ENCODE peak calls at places on chromosomes 12 and 14, in five cellular contexts. One of them, this sample, is unnamed.

GRCh38 chr12:3107954-3108353 is 30.8 kb downstream of the TSPAN9 start:
- DNase-seq in GM12878: no peak
- DNase-seq in HepG2: no peak
- DNase-seq in K562: no peak
- DNase-seq in SK-N-SH: no peak
- DNase-seq in this sample: no peak

GRCh38 chr12:102669056-102669455 is 188.7 kb upstream of the IGF1 start:
- DNase-seq in K562: no peak
- DNase-seq in GM12878: no peak
- DNase-seq in HepG2: no peak
- DNase-seq in SK-N-SH: no peak
- DNase-seq in this sample: no peak

GRCh38 chr12:115584156-115584555 is 693.3 kb downstream of the MED13L start:
- DNase-seq in GM12878: no peak
- DNase-seq in SK-N-SH: no peak
- DNase-seq in HepG2: no peak
- DNase-seq in K562: no peak
- DNase-seq in this sample: no peak

GRCh38 chr14:50955373-50956043 is 11.2 kb upstream of the PYGL start:
- DNase-seq in SK-N-SH: peak
- DNase-seq in HepG2: peak
- DNase-seq in K562: peak
- DNase-seq in GM12878: no peak
- DNase-seq in this sample: peak

GRCh38 chr12:124477109-124477915 is 90.1 kb downstream of the NCOR2 start:
- DNase-seq in HepG2: no peak
- DNase-seq in K562: no peak
- DNase-seq in GM12878: peak
- DNase-seq in SK-N-SH: no peak
- DNase-seq in this sample: no peak

GRCh38 chr12:27822076-27822712 is 42.2 kb upstream of the MANSC4 start:
- DNase-seq in SK-N-SH: no peak
- DNase-seq in GM12878: peak
- DNase-seq in HepG2: no peak
- DNase-seq in K562: peak
- DNase-seq in this sample: peak

GRCh38 chr12:2791086-2791485 is 3.7 kb upstream of the FKBP4 start:
- DNase-seq in HepG2: no peak
- DNase-seq in GM12878: no peak
- DNase-seq in SK-N-SH: no peak
- DNase-seq in K562: no peak
- DNase-seq in this sample: no peak

GRCh38 chr12:24921251-24922038 is 27.5 kb downstream of the BCAT1 start:
- DNase-seq in K562: no peak
- DNase-seq in HepG2: peak
- DNase-seq in GM12878: no peak
- DNase-seq in SK-N-SH: no peak
- DNase-seq in this sample: no peak

GRCh38 chr12:39571351-39571750 is 48.3 kb downstream of the ABCD2 start:
- DNase-seq in GM12878: no peak
- DNase-seq in SK-N-SH: no peak
- DNase-seq in HepG2: no peak
- DNase-seq in K562: no peak
- DNase-seq in this sample: no peak

GRCh38 chr12:129961111-129961510 is 57.3 kb upstream of the TMEM132D start:
- DNase-seq in SK-N-SH: no peak
- DNase-seq in K562: no peak
- DNase-seq in HepG2: no peak
- DNase-seq in GM12878: no peak
- DNase-seq in this sample: no peak

DNA sequence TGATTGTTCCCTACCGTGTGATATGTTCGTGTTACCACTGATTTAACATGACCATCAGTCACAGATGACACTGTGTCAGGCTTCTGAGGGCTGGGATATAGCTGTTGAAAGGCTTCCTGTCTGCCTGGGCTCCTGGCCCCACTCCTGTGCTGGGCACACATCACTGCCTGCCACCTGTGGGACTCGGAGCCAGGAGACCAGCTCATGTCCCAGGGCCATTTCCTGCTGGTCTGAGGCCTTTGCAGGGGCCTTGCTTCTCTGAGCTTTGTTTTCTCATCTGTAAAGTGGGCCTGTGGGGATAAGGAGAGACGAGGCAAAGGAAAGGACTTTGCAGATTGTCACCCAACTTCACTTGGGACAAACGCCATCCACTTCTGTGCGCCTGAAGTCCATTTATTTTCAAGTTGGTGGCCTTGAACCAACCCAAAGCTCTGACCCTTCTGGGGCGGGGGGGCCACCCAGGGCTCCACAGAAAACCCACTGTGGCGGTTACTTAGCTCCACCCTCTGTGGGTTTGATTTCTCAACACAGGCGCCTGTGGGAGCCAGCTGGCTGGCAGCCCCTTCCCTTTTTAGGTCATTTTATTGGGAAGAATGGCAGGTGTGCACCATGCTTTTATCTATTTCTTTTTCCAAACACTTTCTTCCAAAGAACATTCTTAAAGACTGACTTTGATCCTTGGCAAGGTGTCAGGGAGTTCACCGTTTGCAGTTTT is 54.1 kb downstream of the BEGAIN start:
- DNase-seq in GM12878: no peak
- DNase-seq in SK-N-SH: peak
- DNase-seq in HepG2: no peak
- DNase-seq in K562: no peak
- DNase-seq in this sample: peak
- TF ChIP-seq GABPA in GM12878: no peak
- TF ChIP-seq GABPA in SK-N-SH: no peak
- TF ChIP-seq GABPA in HepG2: no peak
- TF ChIP-seq GABPA in K562: no peak
- TF ChIP-seq GABPA in this sample: no peak

DNA sequence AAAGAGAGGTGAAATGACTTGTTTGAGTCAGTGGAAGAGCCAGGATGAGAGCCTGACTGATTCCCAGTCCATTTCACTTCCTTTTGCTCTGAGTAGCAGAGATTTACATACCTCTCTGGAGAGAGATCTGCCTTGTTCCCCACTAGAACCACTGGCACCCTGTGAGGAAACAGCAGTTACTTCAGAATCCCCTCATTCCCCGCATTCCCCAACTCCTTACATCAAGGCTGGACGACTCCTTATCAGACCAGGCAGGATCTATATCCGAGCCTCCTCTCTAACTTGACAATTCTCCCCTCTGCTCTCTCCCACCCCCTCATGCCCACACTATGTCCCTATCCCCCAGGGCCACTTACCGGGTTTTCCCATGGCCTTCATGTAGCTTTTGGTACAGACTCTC is 3.7 kb downstream of the RHEBL1 start:
- DNase-seq in K562: no peak
- DNase-seq in GM12878: no peak
- DNase-seq in HepG2: no peak
- DNase-seq in SK-N-SH: no peak
- DNase-seq in this sample: no peak
- TF ChIP-seq GABPA in K562: no peak
- TF ChIP-seq GABPA in GM12878: no peak
- TF ChIP-seq GABPA in HepG2: no peak
- TF ChIP-seq GABPA in SK-N-SH: no peak
- TF ChIP-seq GABPA in this sample: no peak

DNA sequence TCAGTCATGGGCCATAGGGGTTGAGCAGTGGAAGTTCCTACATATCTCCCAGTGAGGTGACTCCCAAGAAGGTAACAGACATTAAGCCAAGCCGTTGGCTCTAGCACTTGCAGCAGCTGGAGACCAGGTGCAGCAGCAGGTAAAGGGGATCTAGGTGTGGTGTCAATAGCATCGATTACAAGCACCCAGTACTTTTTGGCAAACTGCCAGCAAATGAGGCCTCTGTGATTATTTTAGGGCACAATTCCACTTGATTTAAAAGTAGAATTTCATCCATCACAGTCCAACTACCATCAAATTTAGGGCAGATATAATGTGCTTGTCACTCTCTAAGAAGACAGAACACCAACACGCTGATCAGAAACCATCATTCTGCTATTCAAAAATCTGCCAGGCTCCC is 224.1 kb upstream of the EGLN3 start:
- DNase-seq in K562: no peak
- DNase-seq in HepG2: no peak
- DNase-seq in SK-N-SH: no peak
- DNase-seq in GM12878: no peak
- DNase-seq in this sample: no peak
- TF ChIP-seq GABPA in K562: no peak
- TF ChIP-seq GABPA in HepG2: no peak
- TF ChIP-seq GABPA in SK-N-SH: no peak
- TF ChIP-seq GABPA in GM12878: no peak
- TF ChIP-seq GABPA in this sample: no peak

GRCh38 chr14:72978856-72979255 is 48.0 kb downstream of the ZFYVE1 start:
- DNase-seq in HepG2: no peak
- DNase-seq in GM12878: no peak
- DNase-seq in K562: no peak
- DNase-seq in SK-N-SH: no peak
- DNase-seq in this sample: no peak

GRCh38 chr14:72974661-72975060 is 48.4 kb downstream of the DCAF4 start:
- DNase-seq in HepG2: no peak
- DNase-seq in GM12878: no peak
- DNase-seq in SK-N-SH: no peak
- DNase-seq in K562: no peak
- DNase-seq in this sample: no peak

GRCh38 chr14:72980863-72981262 is 46.0 kb downstream of the ZFYVE1 start:
- DNase-seq in GM12878: no peak
- DNase-seq in HepG2: no peak
- DNase-seq in K562: no peak
- DNase-seq in SK-N-SH: no peak
- DNase-seq in this sample: no peak

GRCh38 chr14:72970824-72971434 is 44.7 kb downstream of the DCAF4 start:
- DNase-seq in HepG2: no peak
- DNase-seq in K562: no peak
- DNase-seq in SK-N-SH: no peak
- DNase-seq in GM12878: no peak
- DNase-seq in this sample: no peak

GRCh38 chr14:72975776-72976175 is 49.5 kb downstream of the DCAF4 start:
- DNase-seq in K562: peak
- DNase-seq in SK-N-SH: no peak
- DNase-seq in GM12878: no peak
- DNase-seq in HepG2: peak
- DNase-seq in this sample: no peak
- TF ChIP-seq GABPA in K562: no peak
- TF ChIP-seq GABPA in SK-N-SH: no peak
- TF ChIP-seq GABPA in GM12878: no peak
- TF ChIP-seq GABPA in HepG2: no peak
- TF ChIP-seq GABPA in this sample: no peak

DNA sequence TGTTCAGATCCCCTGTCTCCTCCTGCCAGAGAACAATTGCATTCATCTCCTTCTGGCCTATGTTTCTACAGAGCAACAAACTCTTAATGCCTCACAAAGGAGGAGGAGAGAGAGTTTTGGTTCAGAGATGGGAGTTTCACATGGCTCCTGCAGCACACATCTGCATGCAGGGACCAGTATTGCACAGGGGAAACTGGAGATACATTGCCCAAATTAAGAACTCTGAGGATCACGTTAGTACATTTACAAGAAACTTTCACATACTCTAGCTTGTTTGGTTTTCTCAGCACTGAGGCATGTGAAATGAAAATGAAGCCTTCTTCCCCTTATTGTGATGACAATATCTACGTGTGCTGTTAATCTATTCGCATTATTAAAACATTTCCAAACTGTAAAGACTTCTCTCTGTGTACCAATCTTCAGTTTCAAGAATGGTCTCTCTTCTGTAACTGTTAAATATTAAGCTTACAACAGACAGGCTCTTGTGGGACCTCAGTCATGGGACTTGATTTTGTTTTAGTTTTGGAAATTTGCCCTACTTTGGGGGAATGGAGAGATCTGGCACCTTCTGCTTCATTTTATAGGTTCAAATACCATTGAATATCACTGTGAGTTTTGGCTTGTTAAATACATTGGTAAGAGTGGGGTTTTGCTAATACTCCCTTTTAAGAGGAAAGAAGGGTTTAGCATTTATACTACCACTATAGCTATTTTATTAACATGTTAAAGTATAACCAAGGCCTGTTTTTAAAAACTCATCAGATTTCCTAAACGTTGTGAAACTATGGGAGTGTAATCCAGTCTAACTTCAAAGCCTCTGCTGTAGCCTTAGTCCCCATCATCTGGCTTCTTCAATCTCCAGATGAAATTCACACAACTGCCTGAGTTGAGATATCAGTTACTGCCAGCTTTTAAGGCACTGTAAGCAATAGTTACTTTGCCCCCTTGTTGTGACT is 124.9 kb downstream of the DAAM1 start:
- DNase-seq in SK-N-SH: no peak
- DNase-seq in HepG2: peak
- DNase-seq in GM12878: peak
- DNase-seq in K562: no peak
- DNase-seq in this sample: no peak
- TF ChIP-seq GABPA in SK-N-SH: no peak
- TF ChIP-seq GABPA in HepG2: no peak
- TF ChIP-seq GABPA in GM12878: no peak
- TF ChIP-seq GABPA in K562: no peak
- TF ChIP-seq GABPA in this sample: no peak

GRCh38 chr12:123242083-123242904 is 9.1 kb downstream of the MTRFR start:
- DNase-seq in SK-N-SH: no peak
- DNase-seq in HepG2: no peak
- DNase-seq in K562: no peak
- DNase-seq in GM12878: no peak
- DNase-seq in this sample: no peak
- TF ChIP-seq GABPA in SK-N-SH: no peak
- TF ChIP-seq GABPA in HepG2: no peak
- TF ChIP-seq GABPA in K562: no peak
- TF ChIP-seq GABPA in GM12878: no peak
- TF ChIP-seq GABPA in this sample: no peak

This sample was measured in HL-60.